ENCODE peak calls at places on chromosomes 12 and 14, in six cellular contexts. One of them, this sample, is unnamed.

GRCh38 chr14:75452900-75453816 is 25.3 kb downstream of the JDP2 start:
- DNase-seq in mesendoderm: peak; percentile 99
- DNase-seq in neuronal stem cell: peak; percentile 89
- DNase-seq in trophoblast cell: peak; percentile 93
- DNase-seq in IMR-90: peak; percentile 89
- DNase-seq in mesenchymal stem cell: peak; percentile 93
- DNase-seq in this sample: peak; percentile 94

GRCh38 chr14:92560106-92560865 is 46.7 kb downstream of the RIN3 start:
- DNase-seq in mesendoderm: no peak
- DNase-seq in neuronal stem cell: no peak
- DNase-seq in trophoblast cell: no peak
- DNase-seq in IMR-90: no peak
- DNase-seq in mesenchymal stem cell: no peak
- DNase-seq in this sample: no peak

GRCh38 chr14:63470877-63471565 is 72.2 kb downstream of the PPP2R5E start:
- DNase-seq in mesendoderm: no peak
- DNase-seq in neuronal stem cell: no peak
- DNase-seq in trophoblast cell: no peak
- DNase-seq in IMR-90: peak; percentile 91
- DNase-seq in mesenchymal stem cell: peak; percentile 82
- DNase-seq in this sample: no peak

GRCh38 chr14:49550284-49551184 is 35.6 kb downstream of the RPS29 start:
- DNase-seq in mesendoderm: peak; percentile 54
- DNase-seq in neuronal stem cell: no peak
- DNase-seq in trophoblast cell: no peak
- DNase-seq in IMR-90: peak; percentile 19
- DNase-seq in mesenchymal stem cell: peak; percentile 8
- DNase-seq in this sample: no peak

GRCh38 chr14:22276913-22277816 is 311.9 kb downstream of the DAD1 start:
- DNase-seq in mesendoderm: peak; percentile 38
- DNase-seq in neuronal stem cell: no peak
- DNase-seq in trophoblast cell: no peak
- DNase-seq in IMR-90: peak; percentile 35
- DNase-seq in mesenchymal stem cell: peak; percentile 41
- DNase-seq in this sample: no peak

GRCh38 chr12:132376464-132376830 is 47.1 kb upstream of the GALNT9 start:
- DNase-seq in mesendoderm: no peak
- DNase-seq in neuronal stem cell: no peak
- DNase-seq in trophoblast cell: no peak
- DNase-seq in IMR-90: no peak
- DNase-seq in mesenchymal stem cell: no peak
- DNase-seq in this sample: no peak

GRCh38 chr14:100982356-100982755 is 78.8 kb upstream of the RTL1 start:
- DNase-seq in mesendoderm: peak; percentile 20
- DNase-seq in neuronal stem cell: no peak
- DNase-seq in trophoblast cell: no peak
- DNase-seq in IMR-90: no peak
- DNase-seq in mesenchymal stem cell: no peak
- DNase-seq in this sample: no peak

GRCh38 chr12:1879633-1880032 is 38.8 kb downstream of the CACNA2D4 start:
- DNase-seq in mesendoderm: no peak
- DNase-seq in neuronal stem cell: no peak
- DNase-seq in trophoblast cell: no peak
- DNase-seq in IMR-90: no peak
- DNase-seq in mesenchymal stem cell: no peak
- DNase-seq in this sample: peak; percentile 22

GRCh38 chr14:32708134-32708533 is 230.5 kb upstream of the NPAS3 start:
- DNase-seq in mesendoderm: no peak
- DNase-seq in neuronal stem cell: no peak
- DNase-seq in trophoblast cell: no peak
- DNase-seq in IMR-90: no peak
- DNase-seq in mesenchymal stem cell: no peak
- DNase-seq in this sample: no peak

GRCh38 chr12:4274960-4275868 is 1.7 kb downstream of the CCND2 start:
- DNase-seq in mesendoderm: no peak
- DNase-seq in neuronal stem cell: no peak
- DNase-seq in trophoblast cell: no peak
- DNase-seq in IMR-90: peak; percentile 13
- DNase-seq in mesenchymal stem cell: peak; percentile 65
- DNase-seq in this sample: peak; percentile 46

GRCh38 chr12:43309845-43310405 is 242.1 kb downstream of the ADAMTS20 start:
- DNase-seq in mesendoderm: no peak
- DNase-seq in neuronal stem cell: no peak
- DNase-seq in trophoblast cell: peak; percentile 63
- DNase-seq in IMR-90: peak; percentile 99
- DNase-seq in mesenchymal stem cell: peak; percentile 75
- DNase-seq in this sample: no peak

GRCh38 chr14:61280526-61281185 is 482 bp downstream of the TMEM30B start:
- DNase-seq in mesendoderm: peak; percentile 75
- DNase-seq in neuronal stem cell: no peak
- DNase-seq in trophoblast cell: peak; percentile 51
- DNase-seq in IMR-90: peak; percentile 34
- DNase-seq in mesenchymal stem cell: peak; percentile 18
- DNase-seq in this sample: peak; percentile 65

GRCh38 chr12:132503611-132504204 is 13.8 kb downstream of the FBRSL1 start:
- DNase-seq in mesendoderm: no peak
- DNase-seq in neuronal stem cell: no peak
- DNase-seq in trophoblast cell: no peak
- DNase-seq in IMR-90: no peak
- DNase-seq in mesenchymal stem cell: no peak
- DNase-seq in this sample: no peak

GRCh38 chr12:574475-575128 is 88.6 kb downstream of the NINJ2 start:
- DNase-seq in mesendoderm: no peak
- DNase-seq in neuronal stem cell: no peak
- DNase-seq in trophoblast cell: no peak
- DNase-seq in IMR-90: no peak
- DNase-seq in mesenchymal stem cell: peak; percentile 27
- DNase-seq in this sample: no peak

GRCh38 chr12:22626429-22626828 is 1.5 kb downstream of the ETNK1 start:
- DNase-seq in mesendoderm: peak; percentile 21
- DNase-seq in neuronal stem cell: no peak
- DNase-seq in trophoblast cell: peak; percentile 0
- DNase-seq in IMR-90: peak; percentile 46
- DNase-seq in mesenchymal stem cell: peak; percentile 30
- DNase-seq in this sample: no peak

GRCh38 chr12:25553083-25553482 is at the start of gene LMNTD1:
- DNase-seq in mesendoderm: no peak
- DNase-seq in neuronal stem cell: no peak
- DNase-seq in trophoblast cell: no peak
- DNase-seq in IMR-90: peak; percentile 89
- DNase-seq in mesenchymal stem cell: peak; percentile 12
- DNase-seq in this sample: no peak

GRCh38 chr12:65699251-65699650 is 125.0 kb upstream of the HMGA2 start:
- DNase-seq in mesendoderm: no peak
- DNase-seq in neuronal stem cell: no peak
- DNase-seq in trophoblast cell: no peak
- DNase-seq in IMR-90: peak; percentile 65
- DNase-seq in mesenchymal stem cell: peak; percentile 84
- DNase-seq in this sample: no peak

GRCh38 chr14:35400707-35401421 is 3.7 kb downstream of the NFKBIA start:
- DNase-seq in mesendoderm: no peak
- DNase-seq in neuronal stem cell: no peak
- DNase-seq in trophoblast cell: peak; percentile 65
- DNase-seq in IMR-90: no peak
- DNase-seq in mesenchymal stem cell: peak; percentile 81
- DNase-seq in this sample: no peak

GRCh38 chr12:88723219-88723618 is 142.9 kb upstream of the KITLG start:
- DNase-seq in mesendoderm: no peak
- DNase-seq in neuronal stem cell: no peak
- DNase-seq in trophoblast cell: no peak
- DNase-seq in IMR-90: peak; percentile 36
- DNase-seq in mesenchymal stem cell: no peak
- DNase-seq in this sample: no peak

GRCh38 chr12:110114596-110114995 is 9.6 kb upstream of the IFT81 start:
- DNase-seq in mesendoderm: no peak
- DNase-seq in neuronal stem cell: no peak
- DNase-seq in trophoblast cell: no peak
- DNase-seq in IMR-90: no peak
- DNase-seq in mesenchymal stem cell: no peak
- DNase-seq in this sample: no peak

GRCh38 chr12:29402437-29402836 is 21.5 kb upstream of the ERGIC2 start:
- DNase-seq in mesendoderm: no peak
- DNase-seq in neuronal stem cell: no peak
- DNase-seq in trophoblast cell: no peak
- DNase-seq in IMR-90: no peak
- DNase-seq in mesenchymal stem cell: no peak
- DNase-seq in this sample: no peak

GRCh38 chr12:53652366-53652765 is 23.5 kb downstream of the ATP5MC2 start:
- DNase-seq in mesendoderm: no peak
- DNase-seq in neuronal stem cell: no peak
- DNase-seq in trophoblast cell: no peak
- DNase-seq in IMR-90: peak; percentile 52
- DNase-seq in mesenchymal stem cell: peak; percentile 30
- DNase-seq in this sample: no peak

GRCh38 chr12:56377310-56377988 is 14.8 kb upstream of the APOF start:
- DNase-seq in mesendoderm: peak; percentile 74
- DNase-seq in neuronal stem cell: no peak
- DNase-seq in trophoblast cell: peak; percentile 17
- DNase-seq in IMR-90: peak; percentile 62
- DNase-seq in mesenchymal stem cell: peak; percentile 21
- DNase-seq in this sample: peak; percentile 56

GRCh38 chr14:24861083-24861630 is 188.8 kb downstream of the STXBP6 start:
- DNase-seq in mesendoderm: peak; percentile 48
- DNase-seq in neuronal stem cell: no peak
- DNase-seq in trophoblast cell: no peak
- DNase-seq in IMR-90: peak; percentile 68
- DNase-seq in mesenchymal stem cell: peak; percentile 21
- DNase-seq in this sample: no peak

GRCh38 chr14:32513571-32514009 is 184.5 kb downstream of the AKAP6 start:
- DNase-seq in mesendoderm: no peak
- DNase-seq in neuronal stem cell: no peak
- DNase-seq in trophoblast cell: no peak
- DNase-seq in IMR-90: peak; percentile 15
- DNase-seq in mesenchymal stem cell: no peak
- DNase-seq in this sample: no peak

GRCh38 chr12:128266559-128267245 is at the start of gene TMEM132C:
- DNase-seq in mesendoderm: peak; percentile 19
- DNase-seq in neuronal stem cell: no peak
- DNase-seq in trophoblast cell: no peak
- DNase-seq in IMR-90: no peak
- DNase-seq in mesenchymal stem cell: no peak
- DNase-seq in this sample: peak; percentile 66

GRCh38 chr12:128911861-128912260 is 58.6 kb downstream of the GLT1D1 start:
- DNase-seq in mesendoderm: no peak
- DNase-seq in neuronal stem cell: no peak
- DNase-seq in trophoblast cell: no peak
- DNase-seq in IMR-90: no peak
- DNase-seq in mesenchymal stem cell: no peak
- DNase-seq in this sample: no peak

GRCh38 chr12:5487971-5488955 is 56.4 kb downstream of the NTF3 start:
- DNase-seq in mesendoderm: no peak
- DNase-seq in neuronal stem cell: no peak
- DNase-seq in trophoblast cell: no peak
- DNase-seq in IMR-90: peak; percentile 89
- DNase-seq in mesenchymal stem cell: peak; percentile 72
- DNase-seq in this sample: no peak
- H3K23ac ChIP-seq in mesendoderm: no peak overlapping the region
- H3K23ac ChIP-seq in neuronal stem cell: no peak overlapping the region
- H3K23ac ChIP-seq in trophoblast cell: no peak overlapping the region
- H3K23ac ChIP-seq in IMR-90: peak overlapping the region; percentile 73
- H3K23ac ChIP-seq in mesenchymal stem cell: no peak overlapping the region
- H3K23ac ChIP-seq in this sample: no peak overlapping the region

DNA sequence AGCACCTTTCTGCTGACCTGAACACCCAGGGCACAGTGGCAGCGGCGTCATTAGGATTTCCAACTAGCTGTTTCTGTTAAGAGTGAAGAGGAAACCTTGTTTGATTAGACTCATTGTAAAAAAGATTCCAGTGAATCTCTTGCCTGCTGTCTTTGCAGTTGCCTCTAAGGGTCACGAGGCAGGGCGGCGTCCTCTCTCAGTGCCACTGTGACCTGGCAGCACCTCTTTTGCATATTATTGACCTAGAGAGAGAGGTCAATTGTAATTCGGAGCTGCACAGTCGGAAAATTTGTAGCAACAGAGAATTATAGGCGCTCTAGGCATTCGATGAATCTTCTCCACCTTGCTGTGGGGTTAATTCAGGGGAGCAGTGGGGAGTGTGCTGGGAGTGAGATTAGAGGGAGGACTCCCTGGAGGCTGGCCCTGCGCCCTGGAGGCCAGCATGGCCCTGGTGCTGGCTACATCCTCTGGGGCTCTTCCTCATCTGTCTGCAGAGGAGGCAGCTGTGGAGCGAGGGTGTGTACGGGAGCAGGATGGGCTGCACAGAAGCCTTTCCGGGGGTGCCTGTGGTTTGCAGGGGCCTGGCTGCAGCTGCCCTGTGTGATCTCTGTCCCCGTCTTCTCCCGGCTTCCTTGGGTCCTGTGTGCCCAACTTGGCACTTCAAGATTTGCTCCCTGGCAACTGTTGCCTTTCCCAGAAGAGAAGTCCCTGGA is 14.3 kb downstream of the PACS2 start:
- DNase-seq in mesendoderm: no peak
- DNase-seq in neuronal stem cell: no peak
- DNase-seq in trophoblast cell: no peak
- DNase-seq in IMR-90: no peak
- DNase-seq in mesenchymal stem cell: no peak
- DNase-seq in this sample: no peak
- H3K79me1 ChIP-seq in mesendoderm: peaks cover 24% of the 10 kb centered on the region
- H3K79me1 ChIP-seq in neuronal stem cell: peaks cover 12% of the 10 kb centered on the region
- H3K79me1 ChIP-seq in trophoblast cell: no peaks in the 10 kb centered on the region
- H3K79me1 ChIP-seq in IMR-90: peaks cover 9% of the 10 kb centered on the region
- H3K79me1 ChIP-seq in mesenchymal stem cell: peaks cover 67% of the 10 kb centered on the region
- H3K79me1 ChIP-seq in this sample: peaks cover 14% of the 10 kb centered on the region

GRCh38 chr12:51275088-51275487 is 4.9 kb upstream of the SMAGP start:
- DNase-seq in mesendoderm: peak; percentile 13
- DNase-seq in neuronal stem cell: no peak
- DNase-seq in trophoblast cell: no peak
- DNase-seq in IMR-90: no peak
- DNase-seq in mesenchymal stem cell: no peak
- DNase-seq in this sample: no peak
- H3K23ac ChIP-seq in mesendoderm: no peak overlapping the region
- H3K23ac ChIP-seq in neuronal stem cell: no peak overlapping the region
- H3K23ac ChIP-seq in trophoblast cell: no peak overlapping the region
- H3K23ac ChIP-seq in IMR-90: no peak overlapping the region
- H3K23ac ChIP-seq in mesenchymal stem cell: no peak overlapping the region
- H3K23ac ChIP-seq in this sample: no peak overlapping the region

DNA sequence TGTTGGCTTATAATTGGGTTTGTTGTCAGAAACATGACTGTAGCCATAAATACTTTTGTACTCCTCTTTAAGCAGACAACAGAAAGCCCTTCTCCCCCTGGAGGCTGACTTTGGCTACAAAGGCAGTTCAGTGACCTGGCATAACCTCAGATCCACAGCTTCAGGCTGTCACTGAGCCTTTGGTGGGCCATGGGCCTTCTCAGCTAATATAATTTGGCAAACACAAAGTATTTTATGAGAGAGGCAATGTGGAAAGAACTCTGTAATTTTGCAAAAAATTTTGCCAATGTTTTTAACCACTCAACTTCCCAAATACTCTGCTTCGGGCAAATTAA is 15.5 kb upstream of the MGP start:
- DNase-seq in mesendoderm: peak; percentile 46
- DNase-seq in neuronal stem cell: no peak
- DNase-seq in trophoblast cell: no peak
- DNase-seq in IMR-90: no peak
- DNase-seq in mesenchymal stem cell: no peak
- DNase-seq in this sample: no peak
- H3K79me1 ChIP-seq in mesendoderm: no peaks in the 10 kb centered on the region
- H3K79me1 ChIP-seq in neuronal stem cell: no peaks in the 10 kb centered on the region
- H3K79me1 ChIP-seq in trophoblast cell: no peaks in the 10 kb centered on the region
- H3K79me1 ChIP-seq in IMR-90: no peaks in the 10 kb centered on the region
- H3K79me1 ChIP-seq in mesenchymal stem cell: no peaks in the 10 kb centered on the region
- H3K79me1 ChIP-seq in this sample: no peaks in the 10 kb centered on the region

GRCh38 chr14:77040995-77041744 is 12.7 kb upstream of the IRF2BPL start:
- DNase-seq in mesendoderm: peak; percentile 55
- DNase-seq in neuronal stem cell: no peak
- DNase-seq in trophoblast cell: no peak
- DNase-seq in IMR-90: no peak
- DNase-seq in mesenchymal stem cell: peak; percentile 33
- DNase-seq in this sample: no peak
- H3K23ac ChIP-seq in mesendoderm: no peak overlapping the region
- H3K23ac ChIP-seq in neuronal stem cell: no peak overlapping the region
- H3K23ac ChIP-seq in trophoblast cell: no peak overlapping the region
- H3K23ac ChIP-seq in IMR-90: peak overlapping the region; percentile 94
- H3K23ac ChIP-seq in mesenchymal stem cell: no peak overlapping the region
- H3K23ac ChIP-seq in this sample: no peak overlapping the region

This sample was measured in H9.